ENCODE peak calls at places on chromosomes 16 and 17, in five cellular contexts. X is adrenal gland, R is right atrium auricular region, Y is MM.1S, T is gastrocnemius medialis. A is an unnamed sample. For H3K9me3, the result is how much of the 10 kb centered on the place peaks cover.

GRCh38 chr17:67836205-67836987 is 11.1 kb downstream of the BPTF start:
- DNase-seq in X (peak), R (no peak), Y (no peak), T (no peak), A (no peak)

GRCh38 chr16:78297066-78297666 is 197.7 kb downstream of the WWOX start:
- DNase-seq in X (no peak), R (no peak), Y (no peak), T (no peak), A (no peak)

GRCh38 chr17:81608082-81608481 is 28.8 kb downstream of the NPLOC4 start:
- DNase-seq in X (no peak), R (no peak), Y (no peak), T (no peak), A (no peak)

GRCh38 chr17:35373984-35374765 is 754 bp upstream of the SLFN11 start:
- DNase-seq in X (peak), R (peak), Y (peak), T (peak), A (peak)

GRCh38 chr16:56029026-56029425 is 153.9 kb upstream of the CES5A start:
- DNase-seq in X (no peak), R (no peak), Y (no peak), T (no peak), A (no peak)

GRCh38 chr16:88489163-88489721 is 36.2 kb downstream of the ZFPM1 start:
- DNase-seq in X (no peak), R (no peak), Y (no peak), T (no peak), A (no peak)

GRCh38 chr16:84207266-84207665 is 16.3 kb downstream of the ADAD2 start:
- DNase-seq in X (no peak), R (no peak), Y (no peak), T (no peak), A (no peak)

GRCh38 chr17:80259642-80260535 is 763 bp upstream of the RNF213 start:
- DNase-seq in X (peak), R (peak), Y (peak), T (peak), A (peak)

GRCh38 chr17:42067371-42068180 is 17.2 kb upstream of the C17orf113 start:
- DNase-seq in X (peak), R (peak), Y (peak), T (peak), A (peak)

GRCh38 chr16:55179858-55180585 is 144.0 kb upstream of the IRX6 start:
- DNase-seq in X (no peak), R (no peak), Y (no peak), T (no peak), A (no peak)

GRCh38 chr16:56415849-56416248 is 9.5 kb downstream of the AMFR start:
- DNase-seq in X (no peak), R (no peak), Y (no peak), T (no peak), A (no peak)

DNA sequence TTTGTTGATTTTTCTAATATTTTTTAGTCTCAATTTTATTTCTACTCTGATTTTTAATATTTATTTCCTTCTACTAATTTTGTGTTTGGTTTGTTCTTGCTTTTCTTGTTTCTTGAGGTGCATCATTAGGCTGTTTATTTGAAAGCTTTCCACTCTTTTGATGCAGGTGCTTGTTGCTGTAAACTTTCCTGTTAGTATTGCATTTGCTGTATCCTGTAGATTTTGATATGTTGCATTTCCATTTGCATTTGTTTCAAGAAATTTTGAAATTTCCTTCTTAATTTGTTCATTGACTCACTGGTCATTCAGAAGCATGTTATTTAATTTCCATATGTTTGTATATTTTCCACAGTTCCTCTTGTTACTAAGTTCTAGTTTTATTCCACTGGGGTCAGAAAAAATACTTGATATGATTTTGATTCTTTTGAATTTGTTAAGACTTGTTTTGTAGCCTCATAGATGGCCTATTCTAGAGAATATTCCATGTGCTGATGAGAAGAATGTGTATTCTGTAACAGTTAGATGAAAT is 43.1 kb upstream of the NACA2 start:
- DNase-seq in X (no peak), R (no peak), Y (no peak), T (no peak), A (no peak)
- H3K4me3 ChIP-seq in X (no peak), R (no peak), Y (no peak), T (no peak), A (no peak)

DNA sequence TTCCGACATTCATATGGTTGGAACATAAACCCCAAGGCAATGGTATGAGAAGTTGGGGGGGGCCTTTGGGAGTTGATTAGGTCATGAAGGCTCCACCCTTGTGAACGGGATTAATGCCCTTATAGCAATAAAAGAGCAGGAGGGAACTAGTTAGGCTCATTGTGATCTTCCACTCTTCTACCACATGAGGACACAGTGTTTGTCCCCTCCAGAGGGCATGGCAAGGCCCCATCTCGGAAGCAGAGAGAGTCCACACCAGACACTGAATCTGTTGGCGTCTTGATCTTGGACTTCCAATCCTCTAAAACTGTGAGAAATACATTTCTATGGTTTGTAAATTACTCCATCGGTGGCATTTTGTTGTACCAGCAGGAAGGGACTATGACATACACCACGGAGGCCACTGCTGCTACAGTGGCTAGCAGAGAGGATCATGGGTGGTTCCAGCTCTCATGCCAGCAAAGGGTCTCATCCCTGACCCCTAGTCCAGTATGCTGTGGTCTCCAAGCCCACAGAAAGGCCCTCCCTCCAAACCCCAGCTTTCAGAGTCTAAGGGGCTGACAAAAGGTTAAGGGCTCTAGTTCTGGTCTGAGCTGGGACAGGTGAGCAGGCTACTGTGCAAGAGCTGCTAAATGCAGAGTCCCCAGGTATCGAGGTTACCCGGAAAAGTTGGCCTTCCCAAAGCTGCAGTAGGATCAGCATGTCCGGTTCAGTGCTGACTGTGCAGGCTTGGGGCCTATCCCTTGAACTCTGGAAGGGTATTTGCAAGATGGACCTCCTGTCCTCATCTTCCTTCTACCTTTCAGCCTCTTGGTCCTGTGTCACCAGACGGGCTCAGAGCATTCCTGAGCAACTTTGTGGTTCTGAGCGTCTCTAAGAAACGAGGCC is 12.2 kb downstream of the CCR7 start:
- DNase-seq in X (peak), R (peak), Y (no peak), T (no peak), A (peak)
- H3K27ac ChIP-seq in X (peak), R (peak), Y (no peak), T (peak), A (peak)

GRCh38 chr16:3662601-3663000 is 8.1 kb downstream of the DNASE1 start:
- DNase-seq in X (no peak), R (no peak), Y (no peak), T (no peak), A (no peak)

GRCh38 chr16:3661311-3661710 is 6.8 kb downstream of the DNASE1 start:
- DNase-seq in X (no peak), R (no peak), Y (no peak), T (no peak), A (no peak)

GRCh38 chr16:3664187-3664896 is 9.9 kb downstream of the DNASE1 start:
- DNase-seq in X (no peak), R (no peak), Y (no peak), T (no peak), A (no peak)

GRCh38 chr16:3659200-3659599 is 4.7 kb downstream of the DNASE1 start:
- DNase-seq in X (no peak), R (no peak), Y (no peak), T (no peak), A (no peak)

GRCh38 chr16:3661922-3662321 is 7.4 kb downstream of the DNASE1 start:
- DNase-seq in X (no peak), R (no peak), Y (no peak), T (no peak), A (no peak)
- H3K9me3 ChIP-seq in X (under half), R (under half), Y (under half), T (under half), A (under half)

GRCh38 chr17:19306160-19307111 is 56.1 kb downstream of the B9D1 start:
- DNase-seq in X (no peak), R (no peak), Y (peak), T (no peak), A (no peak)
- H3K4me3 ChIP-seq in X (no peak), R (no peak), Y (peak), T (no peak), A (no peak)

DNA sequence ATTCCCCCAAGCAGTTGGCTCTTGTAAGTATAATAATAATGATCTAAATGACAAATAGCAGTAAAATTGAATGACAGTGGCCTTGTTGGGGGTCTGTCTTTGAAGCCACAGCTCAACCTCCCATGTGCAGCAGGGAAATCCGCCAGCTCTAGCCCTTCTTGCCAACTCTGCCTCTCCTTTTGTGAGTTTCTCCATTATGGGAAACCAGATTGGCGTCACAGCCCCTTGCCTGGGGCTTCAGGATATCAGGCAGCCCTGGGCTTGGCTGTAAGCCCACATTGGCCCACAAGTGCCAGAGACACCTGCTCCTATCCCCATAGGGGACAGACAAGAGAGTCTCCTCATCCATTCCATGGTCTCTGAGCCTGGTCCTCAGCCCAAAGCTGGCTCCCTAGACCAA is 70.4 kb upstream of the CACNG5 start:
- DNase-seq in X (no peak), R (no peak), Y (no peak), T (no peak), A (no peak)
- H3K27ac ChIP-seq in X (no peak), R (no peak), Y (no peak), T (no peak), A (no peak)

GRCh38 chr16:35150805-35151312 is 1691.4 kb downstream of the TP53TG3F start:
- DNase-seq in X (no peak), R (no peak), Y (no peak), T (no peak), A (no peak)

GRCh38 chr16:35149550-35149949 is 1690.1 kb downstream of the TP53TG3F start:
- DNase-seq in X (no peak), R (no peak), Y (no peak), T (no peak), A (no peak)

GRCh38 chr16:35148748-35149147 is 1689.3 kb downstream of the TP53TG3F start:
- DNase-seq in X (no peak), R (no peak), Y (no peak), T (no peak), A (no peak)

GRCh38 chr16:35152067-35152627 is 1692.7 kb downstream of the TP53TG3F start:
- DNase-seq in X (peak), R (no peak), Y (no peak), T (no peak), A (no peak)

DNA sequence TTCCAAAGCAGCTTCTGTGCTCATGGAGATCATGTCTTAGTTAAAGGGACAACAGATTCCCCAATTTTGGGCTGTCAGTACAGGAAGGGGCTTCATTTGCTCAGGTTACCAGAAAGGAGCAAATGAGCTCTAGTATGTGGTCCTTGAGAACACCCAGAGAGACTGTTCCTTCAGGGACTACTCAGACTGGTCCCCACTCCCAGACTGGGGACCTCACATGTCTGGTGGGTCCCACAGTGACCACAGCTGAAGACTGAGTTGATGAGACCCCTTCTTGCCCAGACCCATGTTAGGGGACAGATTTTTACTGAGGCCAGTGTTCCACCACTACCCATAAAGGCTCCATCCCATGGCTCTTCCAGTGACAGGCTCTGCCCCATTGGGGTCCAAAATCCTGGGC is 1695.2 kb downstream of the TP53TG3F start:
- DNase-seq in X (no peak), R (no peak), Y (no peak), T (no peak), A (no peak)
- H3K9me3 ChIP-seq in X (under half), R (under half), Y (under half), T (under half), A (under half)

GRCh38 chr16:86212706-86213426 is 297.5 kb upstream of the FOXF1 start:
- DNase-seq in X (no peak), R (no peak), Y (no peak), T (no peak), A (no peak)
- H3K4me3 ChIP-seq in X (no peak), R (no peak), Y (no peak), T (no peak), A (no peak)

GRCh38 chr16:11248133-11248532 is 7.9 kb downstream of the SOCS1 start:
- DNase-seq in X (no peak), R (no peak), Y (no peak), T (no peak), A (no peak)
- H3K27ac ChIP-seq in X (no peak), R (no peak), Y (no peak), T (no peak), A (no peak)

DNA sequence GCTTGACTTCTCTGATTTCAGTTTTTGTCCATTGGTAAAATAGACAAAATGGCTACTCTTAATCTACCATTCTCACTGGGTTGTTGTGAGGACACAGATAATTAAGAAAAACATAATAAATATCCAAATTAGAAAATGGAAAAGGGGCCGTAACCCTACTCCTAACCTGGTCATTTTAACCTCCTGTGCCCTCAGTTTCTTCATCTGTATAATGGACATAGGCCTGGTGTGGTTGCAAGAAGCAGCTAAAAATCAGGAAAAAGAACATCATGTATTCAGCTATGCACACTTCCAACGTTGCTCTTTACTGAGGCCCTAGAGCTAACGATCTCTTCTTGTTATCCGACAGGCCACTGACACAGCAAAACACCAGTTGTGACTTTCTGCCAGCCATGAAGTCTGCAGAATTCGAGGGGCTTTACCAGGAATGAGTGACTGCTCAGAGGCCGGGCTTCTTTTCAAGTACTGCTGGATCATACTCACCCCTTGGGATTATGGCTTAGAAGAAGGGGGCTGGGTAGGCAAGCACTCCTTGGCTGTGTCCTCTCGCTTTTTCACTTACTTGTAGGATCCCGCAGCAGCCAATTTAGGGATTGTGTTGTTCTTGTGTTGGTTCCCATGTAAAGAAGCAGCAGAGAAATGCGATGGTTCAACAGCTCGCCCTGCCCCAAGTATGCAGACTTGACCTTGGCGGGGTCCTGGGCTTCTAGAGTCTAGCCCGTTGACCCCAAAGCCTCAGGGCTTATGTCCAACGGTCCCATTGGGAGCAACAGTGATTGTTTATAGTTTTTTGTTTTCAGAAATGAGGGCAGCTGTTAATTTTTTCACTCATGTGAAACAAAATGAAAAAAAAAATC is 20.9 kb downstream of the LDAF1 start:
- DNase-seq in X (peak), R (no peak), Y (no peak), T (no peak), A (no peak)
- H3K9me3 ChIP-seq in X (under half), R (under half), Y (under half), T (under half), A (under half)

DNA sequence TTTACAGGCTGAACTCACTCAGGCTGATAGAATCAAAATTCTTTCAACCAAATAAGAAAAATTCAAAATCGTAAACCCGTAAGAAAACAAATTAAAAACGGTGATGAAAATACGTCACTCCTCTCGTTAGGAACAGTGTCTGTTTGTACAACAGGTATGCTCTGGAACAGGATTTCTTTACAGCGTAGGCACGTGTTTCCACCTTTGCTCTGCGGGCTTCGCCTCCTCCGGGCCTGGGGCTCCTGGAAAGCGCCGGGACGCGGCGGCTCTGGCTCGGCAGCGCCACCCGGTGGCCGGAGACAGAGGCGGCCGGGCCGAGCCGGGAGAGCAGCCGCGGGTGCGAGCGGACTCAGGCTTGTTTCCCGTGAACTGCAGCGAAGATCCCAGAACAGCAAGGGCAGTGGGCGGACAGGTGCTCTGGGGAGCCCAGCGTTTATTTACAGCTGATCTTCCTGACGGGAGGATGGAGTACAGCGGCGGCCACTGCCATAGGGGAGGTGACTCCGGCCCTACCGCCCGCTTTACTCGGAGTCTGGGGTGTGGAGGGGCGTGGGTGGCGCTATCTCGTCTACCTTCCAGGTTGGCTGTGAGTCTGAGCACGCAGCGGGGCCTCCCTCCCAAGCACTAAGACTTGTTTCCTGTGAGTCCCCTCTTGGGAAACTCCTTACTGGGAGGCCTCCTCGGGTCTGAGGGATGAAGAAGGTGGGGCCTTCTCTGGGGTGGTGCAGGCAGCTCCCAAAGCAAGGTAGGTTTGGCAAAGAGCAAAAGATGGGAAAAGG is 40.5 kb upstream of the ATP2A3 start:
- DNase-seq in X (peak), R (no peak), Y (no peak), T (no peak), A (peak)
- H3K4me3 ChIP-seq in X (no peak), R (no peak), Y (no peak), T (no peak), A (no peak)

A was measured in naive thymus-derived CD4-positive, alpha-beta T cell.